ENCODE peak calls at places on chromosomes 11 and 22, in five cellular contexts. R is GM12865, G is kidney, J is AG04450, M is cardiac fibroblast. A is an unnamed sample.

GRCh38 chr11:122816701-122817100 is 21.6 kb upstream of the CRTAM start:
- DNase-seq in M (peak), G (no peak), R (no peak), J (no peak), A (no peak)

GRCh38 chr11:26510756-26511155 is 61.3 kb downstream of the MUC15 start:
- DNase-seq in J (no peak), G (no peak), R (no peak), M (no peak), A (no peak)

GRCh38 chr11:18080451-18080850 is 25.4 kb downstream of the SAAL1 start:
- DNase-seq in M (no peak), R (no peak), G (no peak), J (no peak), A (no peak)

GRCh38 chr11:45079567-45079942 is 66.9 kb upstream of the PRDM11 start:
- DNase-seq in R (no peak), G (peak), M (no peak), J (no peak), A (no peak)

GRCh38 chr11:19577849-19578619 is 134.6 kb upstream of the NAV2 start:
- DNase-seq in R (no peak), G (peak), J (no peak), M (peak), A (peak)

GRCh38 chr11:66719111-66719872 is 9.7 kb downstream of the SPTBN2 start:
- DNase-seq in J (no peak), M (no peak), G (no peak), R (no peak), A (no peak)

GRCh38 chr11:8532475-8532874 is 61.6 kb downstream of the STK33 start:
- DNase-seq in J (no peak), R (peak), G (no peak), M (no peak), A (no peak)

GRCh38 chr11:2086239-2087040 is 52.7 kb downstream of the IGF2 start:
- DNase-seq in M (no peak), G (no peak), J (no peak), R (no peak), A (no peak)

GRCh38 chr11:19419813-19420212 is 179.1 kb upstream of the E2F8 start:
- DNase-seq in R (no peak), G (no peak), M (peak), J (no peak), A (no peak)

GRCh38 chr22:35589071-35589735 is 27.9 kb downstream of the MB start:
- DNase-seq in G (peak), M (peak), R (no peak), J (no peak), A (no peak)

GRCh38 chr11:116601734-116602636 is 170.8 kb downstream of the BUD13 start:
- DNase-seq in R (no peak), G (no peak), M (peak), J (no peak), A (no peak)

GRCh38 chr11:106594751-106595351 is 423.4 kb downstream of the GUCY1A2 start:
- DNase-seq in G (no peak), M (no peak), R (peak), J (no peak), A (no peak)

GRCh38 chr11:72045849-72046248 is 34.5 kb downstream of the NUMA1 start:
- DNase-seq in J (no peak), M (peak), G (peak), R (no peak), A (no peak)

GRCh38 chr11:94574193-94574961 is 7.2 kb downstream of the PIWIL4 start:
- DNase-seq in R (no peak), J (peak), G (peak), M (peak), A (no peak)

GRCh38 chr11:5553347-5553746 is 5.0 kb upstream of the OR52H1 start:
- DNase-seq in R (no peak), J (no peak), G (no peak), M (no peak), A (no peak)

GRCh38 chr11:32478277-32478731 is 43.0 kb upstream of the WT1 start:
- DNase-seq in R (no peak), G (no peak), M (peak), J (no peak), A (no peak)

GRCh38 chr11:4187055-4187988 is 92.7 kb downstream of the RRM1 start:
- DNase-seq in M (peak), J (peak), G (peak), R (peak), A (peak)

GRCh38 chr11:66727282-66727882 is 1.6 kb downstream of the SPTBN2 start:
- DNase-seq in G (peak), M (peak), R (no peak), J (no peak), A (no peak)

GRCh38 chr22:22858559-22858937 is 29.1 kb upstream of the IGLL5 start:
- DNase-seq in G (no peak), R (no peak), J (no peak), M (no peak), A (no peak)
- H3K4me3 ChIP-seq in G (no peak), R (no peak), J (no peak), M (no peak), A (no peak)

DNA sequence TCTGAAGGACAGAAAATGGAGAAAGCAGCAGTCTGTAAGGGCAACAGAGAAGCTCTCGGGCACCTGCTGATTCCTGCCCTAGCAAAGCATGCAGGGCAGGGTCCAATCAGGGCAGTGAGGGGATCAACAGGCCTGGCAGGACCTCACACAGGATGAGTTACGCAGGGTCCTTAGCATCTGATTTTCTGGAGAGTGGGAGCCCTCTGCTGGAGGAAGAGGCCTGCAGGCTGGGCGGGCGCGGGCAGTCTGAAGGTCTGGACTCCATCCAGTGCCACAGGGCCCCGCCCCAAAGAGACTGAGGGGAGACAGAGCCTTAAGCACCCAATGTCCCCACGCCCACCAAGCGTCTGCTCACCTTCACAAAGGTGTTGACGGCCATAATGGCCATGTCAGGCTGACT is 28.9 kb downstream of the AP1B1 start:
- DNase-seq in M (peak), J (no peak), G (no peak), R (no peak), A (peak)
- TF ChIP-seq CTCF in M (peak), J (peak), G (peak), R (no peak), A (peak)

DNA sequence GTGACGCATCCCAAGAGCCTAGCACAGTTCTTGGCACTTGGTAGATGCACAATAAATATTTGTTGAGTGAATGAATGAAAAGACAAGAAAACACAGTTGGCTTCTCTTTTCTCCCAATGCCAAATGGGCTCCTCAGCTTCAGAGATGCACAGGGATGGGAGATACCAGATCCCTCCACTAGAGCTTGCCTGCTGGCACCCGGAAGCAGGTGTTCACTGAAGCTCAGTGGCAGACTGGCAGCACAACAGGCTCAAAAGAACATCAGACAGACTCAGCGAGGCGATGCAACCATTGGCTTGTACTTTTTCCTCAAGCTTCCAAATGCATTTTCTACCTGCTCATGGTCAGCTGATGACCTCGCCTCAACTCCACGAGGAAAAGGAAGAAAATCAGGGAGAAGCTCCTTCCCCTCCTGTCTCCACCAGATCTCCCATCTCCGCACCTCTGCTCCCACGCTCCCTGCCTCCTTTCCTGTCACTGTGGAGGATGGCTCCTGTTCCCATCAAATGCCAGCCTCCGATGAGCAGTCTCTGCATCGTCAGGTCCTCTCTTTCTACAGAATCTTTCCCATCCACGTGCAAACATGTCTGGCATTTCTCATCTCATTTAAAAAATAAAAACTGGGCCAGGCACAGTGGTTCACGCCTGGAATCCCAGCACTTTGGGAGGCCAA is 5.8 kb downstream of the RAPSN start:
- DNase-seq in J (no peak), G (no peak), M (no peak), R (no peak), A (no peak)
- H3K4me3 ChIP-seq in J (no peak), G (no peak), M (no peak), R (no peak), A (no peak)

GRCh38 chr11:34065505-34066203 is 14.1 kb downstream of the CAPRIN1 start:
- DNase-seq in R (no peak), G (no peak), M (no peak), J (no peak), A (no peak)
- TF ChIP-seq CTCF in R (no peak), G (no peak), M (no peak), J (no peak), A (peak)

DNA sequence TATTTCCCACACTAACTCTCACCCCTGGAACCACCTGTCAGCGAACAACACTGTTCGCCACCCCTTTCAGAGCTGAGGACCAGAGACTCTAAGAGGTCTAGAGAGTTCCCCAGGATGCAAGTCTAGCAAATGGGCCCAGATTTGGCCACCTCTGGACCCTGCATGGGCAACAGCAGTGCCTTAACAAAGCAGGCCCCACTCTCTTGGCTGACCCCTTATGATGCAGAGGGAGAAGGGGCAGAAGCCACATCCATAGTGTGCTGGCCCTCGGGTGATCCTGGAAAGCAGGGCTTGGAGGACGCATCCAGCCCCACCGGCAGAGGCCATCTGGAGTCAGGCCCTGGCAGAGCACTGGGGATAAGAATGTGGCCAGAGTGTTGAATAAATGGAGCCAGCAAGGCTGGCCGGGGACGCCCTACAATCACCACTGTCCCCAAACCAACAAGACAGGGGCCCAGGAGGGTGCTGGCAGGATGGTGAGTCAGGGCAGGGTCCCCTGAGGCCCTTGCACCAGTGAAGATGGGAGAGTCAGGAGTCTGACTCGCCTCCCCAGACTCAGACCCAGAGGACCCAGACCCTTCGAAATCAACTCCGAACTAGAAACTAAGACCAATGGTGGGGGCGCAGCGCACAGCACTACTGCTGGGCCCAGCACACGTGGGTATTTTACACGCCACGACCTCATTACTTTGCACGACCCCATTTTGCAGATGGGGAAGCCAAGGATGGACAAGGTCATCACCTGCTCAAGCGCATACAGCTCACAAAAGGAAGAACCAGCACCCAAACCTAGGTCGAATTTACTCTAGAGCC is 6.5 kb downstream of the CSNK1E start:
- DNase-seq in J (no peak), M (no peak), G (no peak), R (no peak), A (no peak)
- H3K4me3 ChIP-seq in J (peak), M (peak), G (no peak), R (no peak), A (no peak)

DNA sequence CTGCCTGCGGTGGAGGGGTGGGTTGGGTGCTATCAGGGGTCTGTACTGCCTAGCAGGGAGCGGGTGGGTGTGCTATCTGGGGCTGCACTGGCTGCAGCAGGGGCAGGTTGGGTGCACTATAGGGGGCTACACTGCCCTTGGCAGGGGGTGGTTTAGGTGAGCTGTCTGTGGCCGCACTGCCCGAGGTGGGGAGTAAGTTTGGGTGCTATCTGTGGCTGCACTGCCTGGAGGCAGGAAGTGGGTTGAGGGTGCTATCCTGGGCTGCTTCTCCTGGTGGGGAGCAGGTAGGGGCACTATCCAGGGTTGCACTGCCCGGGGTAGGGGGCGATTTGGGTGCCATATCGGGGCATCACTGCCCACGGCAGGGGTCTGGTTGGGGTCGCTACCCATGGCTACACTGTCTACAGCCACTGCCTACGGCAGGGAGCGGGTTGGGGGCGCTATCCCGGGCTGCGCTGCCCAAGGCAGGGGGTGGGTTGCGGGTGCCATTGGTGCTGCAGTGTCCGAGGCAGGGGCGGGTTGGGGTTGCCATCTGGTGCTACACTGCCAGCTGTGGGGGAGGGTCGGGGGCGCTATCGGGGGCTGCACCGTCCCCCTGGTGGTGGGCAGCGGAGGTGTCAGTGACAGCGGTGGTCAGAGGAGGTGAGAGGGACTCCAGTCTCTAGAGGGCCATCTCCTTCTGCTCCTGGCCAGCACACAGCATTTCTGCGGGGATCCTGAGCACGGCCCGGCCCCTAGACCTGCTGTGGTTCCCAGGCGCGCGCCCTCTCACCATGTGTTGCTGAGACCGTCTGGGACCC is 1.3 kb upstream of the RFPL2 start:
- DNase-seq in J (no peak), G (no peak), R (no peak), M (no peak), A (no peak)
- TF ChIP-seq CTCF in J (no peak), G (no peak), R (peak), M (no peak), A (no peak)

GRCh38 chr11:57310630-57311086 is 14.1 kb downstream of the TNKS1BP1 start:
- DNase-seq in R (no peak), J (no peak), M (peak), G (no peak), A (no peak)
- H3K4me3 ChIP-seq in R (no peak), J (peak), M (peak), G (peak), A (peak)

DNA sequence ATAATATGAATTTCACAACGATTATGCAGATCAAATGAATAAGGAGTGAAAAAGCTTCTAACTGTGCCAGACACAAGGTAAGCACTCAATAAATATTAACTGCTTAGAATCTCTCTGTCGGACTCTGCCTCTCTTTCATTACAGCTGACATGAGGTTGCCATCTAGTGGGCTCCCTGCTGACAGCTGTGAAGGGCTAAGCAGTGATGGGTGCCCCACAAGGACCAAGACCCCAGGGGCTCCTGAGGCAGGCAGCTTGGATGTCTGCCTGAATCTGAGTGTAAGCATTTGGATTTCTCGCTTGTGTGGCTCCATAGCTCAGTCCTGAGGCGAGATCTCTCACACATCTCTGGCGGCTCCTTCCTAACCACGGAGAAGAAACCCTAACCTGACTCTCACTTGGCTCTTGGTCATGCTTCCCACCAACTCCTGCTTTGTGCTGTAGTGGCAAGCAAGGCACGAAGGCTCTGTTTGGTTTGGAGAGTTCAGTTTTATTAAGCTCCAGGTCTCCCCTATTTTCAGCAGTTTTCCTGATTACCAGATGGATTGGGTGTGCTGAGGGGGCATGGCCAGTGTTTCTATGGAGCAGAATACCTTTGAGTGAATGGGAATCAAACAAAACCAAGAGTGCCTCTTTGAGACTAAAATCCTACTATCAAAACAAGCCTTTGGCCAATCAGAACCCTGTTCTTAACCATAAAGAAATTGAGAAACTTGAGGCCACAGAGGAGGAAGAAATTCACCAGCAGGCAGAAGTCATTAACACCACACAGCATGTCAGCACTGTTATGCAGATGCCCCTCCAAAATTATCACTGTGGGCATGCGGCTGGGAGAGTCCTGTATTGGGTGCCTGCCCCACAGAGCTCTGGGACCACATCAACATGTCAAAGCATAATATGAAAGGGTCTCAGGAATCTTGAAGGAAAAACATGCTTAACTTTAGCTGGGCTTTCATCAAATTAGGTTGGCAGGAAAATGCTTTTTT is 152.8 kb upstream of the NTM start:
- DNase-seq in M (no peak), G (no peak), J (peak), R (peak), A (no peak)
- TF ChIP-seq CTCF in M (peak), G (peak), J (peak), R (peak), A (no peak)

DNA sequence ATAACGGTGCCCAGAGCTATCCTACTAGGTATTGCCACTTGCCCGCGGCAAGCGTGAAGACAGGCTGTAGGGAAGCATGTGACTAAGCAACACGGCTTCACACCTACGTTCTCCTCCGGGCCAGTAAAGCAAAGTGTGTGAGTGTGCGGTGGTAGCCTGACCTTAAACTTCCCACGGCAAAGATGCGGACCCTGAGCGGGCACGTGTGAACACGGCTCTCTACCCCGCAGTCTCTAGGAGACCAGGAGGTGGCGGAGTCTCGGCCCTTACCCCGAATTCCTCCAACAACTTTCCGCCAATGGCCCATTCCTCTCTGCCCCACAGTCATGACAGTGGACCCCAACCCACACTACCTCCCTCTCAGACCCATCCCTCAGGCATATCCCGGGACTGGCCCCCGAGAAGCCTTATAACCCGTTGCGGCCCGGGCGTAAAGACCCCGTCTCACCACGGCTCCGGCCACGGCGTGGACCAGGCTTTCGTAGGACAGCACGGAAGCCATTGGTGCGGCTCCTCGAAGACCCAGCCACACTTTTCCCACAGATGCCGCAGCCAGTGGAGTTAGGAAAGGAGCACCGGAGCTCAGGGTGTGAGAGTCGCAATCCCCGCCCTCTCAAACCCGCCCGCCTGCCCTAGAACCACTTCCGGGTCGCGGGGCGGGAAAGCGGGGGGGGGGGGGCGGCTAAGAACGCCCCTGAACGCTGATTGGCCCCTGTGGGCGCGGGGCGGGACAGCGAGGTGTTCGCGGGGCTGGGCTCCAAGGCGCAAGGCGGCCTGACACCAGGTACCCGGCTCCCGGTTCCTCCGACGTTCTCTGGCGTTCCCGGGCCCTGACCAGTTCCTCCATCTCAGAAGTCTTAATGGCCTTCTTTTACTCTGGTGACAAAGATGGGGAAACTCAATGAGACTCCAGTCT is at the start of gene SLC25A17:
- DNase-seq in J (peak), R (peak), G (peak), M (peak), A (peak)
- H3K4me3 ChIP-seq in J (peak), R (peak), G (peak), M (peak), A (peak)

DNA sequence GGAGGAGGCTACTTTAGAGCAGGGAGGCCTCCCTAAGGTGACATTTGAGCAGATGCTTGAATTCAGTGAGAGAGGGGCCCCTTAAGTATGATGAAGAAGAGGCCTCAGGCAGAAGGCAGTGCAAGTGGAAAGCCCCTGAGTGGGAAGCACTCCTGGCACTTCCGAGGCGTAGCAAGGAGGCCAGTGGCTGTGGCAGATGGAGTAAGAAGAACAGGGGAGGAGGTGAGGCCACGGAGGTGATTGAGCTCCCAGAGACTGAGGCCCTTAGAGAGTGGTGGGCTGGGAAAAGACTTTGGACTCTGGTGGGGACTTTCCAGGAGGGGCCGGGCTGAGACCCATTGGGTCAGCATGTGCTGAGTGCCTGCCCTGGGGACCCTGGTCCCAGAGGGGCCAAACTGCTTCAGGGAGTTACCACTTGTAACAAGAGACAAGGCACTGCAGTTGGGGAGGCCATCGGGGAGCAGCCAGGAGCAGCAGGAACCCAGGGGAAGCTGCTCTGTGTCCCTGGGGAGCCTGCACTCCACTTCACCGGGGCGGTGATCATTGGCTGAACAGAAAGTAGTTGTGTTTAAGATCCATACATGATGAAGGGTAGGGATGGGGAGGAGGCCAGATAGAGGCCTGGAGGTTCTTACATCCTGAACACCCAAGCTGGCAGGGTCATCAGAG is 2.5 kb upstream of the CENPM start:
- DNase-seq in G (no peak), R (peak), M (no peak), J (no peak), A (no peak)
- TF ChIP-seq CTCF in G (no peak), R (no peak), M (no peak), J (no peak), A (no peak)

A was measured in astrocyte of the cerebellum.